ENCODE peak calls at places on chromosomes 4 and X, in six cellular contexts. N, U, S, Z, F and Y are unnamed samples.

GRCh38 chrX:154834562-154834961 is at the start of gene SMIM9:
- DNase-seq in Z (no peak), N (peak; percentile 37), S (no peak), U (no peak), F (no peak), Y (no peak)

GRCh38 chrX:118655561-118656246 is 71.7 kb upstream of the IL13RA1 start:
- DNase-seq in N (no peak), U (no peak), Z (no peak), S (no peak), F (peak; percentile 27), Y (peak; percentile 4)

GRCh38 chr4:148982200-148982599 is 540.0 kb upstream of the NR3C2 start:
- DNase-seq in S (no peak), U (no peak), Z (no peak), F (no peak), N (no peak), Y (no peak)

GRCh38 chr4:144449623-144450022 is 196.3 kb upstream of the HHIP start:
- DNase-seq in N (peak; percentile 45), U (no peak), S (no peak), F (peak; percentile 82), Z (no peak), Y (no peak)

GRCh38 chr4:150297861-150298474 is 219.7 kb downstream of the DCLK2 start:
- DNase-seq in N (no peak), S (no peak), Z (peak; percentile 70), F (peak; percentile 82), U (no peak), Y (peak; percentile 70)

GRCh38 chr4:154911608-154912098 is 130.6 kb downstream of the RBM46 start:
- DNase-seq in S (no peak), F (no peak), U (no peak), Z (no peak), N (no peak), Y (no peak)

GRCh38 chr4:6724461-6725111 is 8.6 kb downstream of the BLOC1S4 start:
- DNase-seq in F (peak; percentile 42), Z (no peak), S (no peak), U (no peak), N (peak; percentile 93), Y (no peak)

GRCh38 chr4:129600898-129601297 is 504.9 kb downstream of the C4orf33 start:
- DNase-seq in U (no peak), S (no peak), N (no peak), Z (no peak), F (no peak), Y (no peak)

GRCh38 chr4:74202062-74202586 is 44.2 kb downstream of the MTHFD2L start:
- DNase-seq in S (no peak), Z (no peak), U (no peak), F (no peak), N (no peak), Y (peak; percentile 12)

GRCh38 chr4:185993328-185993973 is 75.5 kb upstream of the TLR3 start:
- DNase-seq in N (no peak), S (no peak), U (no peak), F (no peak), Z (no peak), Y (no peak)

GRCh38 chr4:142405021-142405991 is 440.8 kb downstream of the INPP4B start:
- DNase-seq in F (peak; percentile 80), N (no peak), U (peak; percentile 74), Z (peak; percentile 19), S (peak; percentile 38), Y (no peak)

GRCh38 chr4:147848634-147849033 is 116.7 kb downstream of the ARHGAP10 start:
- DNase-seq in Z (no peak), F (no peak), S (no peak), N (no peak), U (no peak), Y (no peak)

GRCh38 chrX:120672389-120672788 is 42.5 kb upstream of the C1GALT1C1 start:
- DNase-seq in F (peak; percentile 92), N (peak; percentile 47), S (no peak), U (no peak), Z (no peak), Y (peak; percentile 19)

GRCh38 chr4:78379991-78380739 is 171.4 kb upstream of the ANXA3 start:
- DNase-seq in Z (no peak), N (no peak), S (no peak), F (peak; percentile 51), U (peak; percentile 12), Y (peak; percentile 18)

DNA sequence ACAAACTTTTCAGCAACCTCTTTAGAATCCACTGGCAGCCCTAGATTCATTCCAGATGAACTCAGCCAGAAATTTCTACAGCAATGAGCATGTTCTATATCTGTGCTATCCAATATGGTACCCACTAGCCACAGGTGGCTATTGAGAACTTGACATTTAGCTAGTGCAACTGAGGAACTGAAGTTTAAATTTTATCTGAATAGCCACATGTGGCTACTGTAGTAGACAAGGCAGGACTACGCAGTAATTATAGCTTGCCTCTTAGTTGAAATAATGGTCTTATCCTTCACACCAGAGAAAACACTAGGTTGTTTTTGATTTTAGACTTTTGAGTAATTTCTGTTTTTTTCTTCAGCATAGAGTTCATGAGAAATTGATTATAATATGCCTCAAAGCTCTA is 2.6 kb upstream of the TCEANC start:
- DNase-seq in Z (no peak), N (no peak), F (no peak), U (no peak), S (no peak), Y (no peak)
- TF ChIP-seq CTCF in Z (no peak), N (no peak), F (no peak), U (no peak), S (no peak), Y (no peak)

GRCh38 chrX:72027024-72027913 is 104.4 kb downstream of the RTL5 start:
- DNase-seq in N (no peak), S (peak; percentile 11), Z (no peak), U (no peak), F (no peak), Y (no peak)
- H3K4me3 ChIP-seq in N (peak overlapping the region; percentile 31), S (no peak overlapping the region), Z (no peak overlapping the region), U (peak overlapping the region; percentile 46), F (no peak overlapping the region), Y (no peak overlapping the region)

DNA sequence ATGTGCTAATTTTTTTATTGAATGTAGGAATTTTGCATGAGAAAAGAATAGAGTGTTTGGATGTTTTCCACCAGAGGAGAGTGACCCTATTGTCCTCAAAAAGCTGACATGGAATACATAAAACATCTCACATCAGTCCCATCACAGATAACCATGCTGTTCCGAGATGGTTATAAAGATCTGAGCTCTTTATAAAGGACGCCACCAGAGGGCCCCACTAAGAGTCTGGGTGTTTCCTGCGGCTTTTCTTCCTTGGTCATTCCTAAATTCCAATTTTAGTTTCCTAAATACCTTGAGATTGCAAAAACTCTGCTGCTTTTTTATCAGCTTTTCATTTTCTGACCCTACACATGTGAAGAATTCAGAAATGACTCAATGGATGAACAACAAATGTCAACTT is 504.5 kb upstream of the FRG1 start:
- DNase-seq in N (no peak), F (no peak), Z (peak; percentile 73), S (no peak), U (no peak), Y (no peak)
- TF ChIP-seq CTCF in N (no peak), F (no peak), Z (peak; percentile 71), S (no peak), U (peak; percentile 21), Y (no peak)

GRCh38 chr4:112717856-112718255 is 80.9 kb downstream of the LARP7 start:
- DNase-seq in Z (no peak), N (no peak), S (no peak), F (no peak), U (no peak), Y (no peak)
- H3K4me3 ChIP-seq in Z (no peak overlapping the region), N (no peak overlapping the region), S (no peak overlapping the region), F (no peak overlapping the region), U (no peak overlapping the region), Y (no peak overlapping the region)

GRCh38 chr4:155999743-156000142 is 46.1 kb upstream of the CTSO start:
- DNase-seq in F (peak; percentile 5), Z (peak; percentile 96), S (no peak), U (no peak), N (peak; percentile 69), Y (no peak)
- TF ChIP-seq CTCF in F (peak; percentile 22), Z (peak; percentile 59), S (no peak), U (no peak), N (peak; percentile 70), Y (peak; percentile 53)

DNA sequence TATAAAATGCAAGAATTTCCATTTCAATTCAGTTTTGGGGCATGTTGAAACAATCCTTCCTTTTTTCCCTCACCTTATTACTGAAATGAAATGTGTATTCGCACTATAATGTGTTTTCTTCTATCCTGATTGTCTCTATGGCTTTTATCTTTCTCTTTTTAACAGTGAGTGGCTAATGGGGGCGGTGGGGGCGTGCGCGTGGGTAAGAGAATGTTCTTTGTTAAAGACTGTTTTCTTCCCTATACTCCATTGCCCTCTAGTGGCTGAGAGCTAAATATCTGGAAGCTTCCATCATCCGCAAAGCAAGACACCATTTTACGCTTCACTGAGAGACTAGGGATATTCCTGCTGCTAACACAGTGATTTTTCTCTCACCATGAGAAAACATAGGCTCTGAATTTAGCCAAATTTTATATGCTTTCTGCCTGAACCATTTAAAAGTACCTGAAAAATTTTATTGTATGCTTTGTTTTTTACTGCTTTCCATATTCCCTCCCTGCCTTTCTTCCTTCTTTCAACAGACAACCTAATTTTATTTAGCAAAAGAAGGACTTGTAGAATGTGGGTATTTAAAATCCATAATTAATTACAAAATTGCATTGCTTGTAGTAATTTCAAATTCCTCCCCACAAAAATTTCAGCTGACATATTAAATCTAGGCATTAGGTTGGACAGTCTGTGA is 194.0 kb downstream of the GASK1B start:
- DNase-seq in Z (peak; percentile 90), U (peak; percentile 22), N (peak; percentile 51), S (peak; percentile 34), F (peak; percentile 81), Y (peak; percentile 60)
- H3K4me3 ChIP-seq in Z (no peak overlapping the region), U (no peak overlapping the region), N (peak overlapping the region; percentile 46), S (no peak overlapping the region), F (no peak overlapping the region), Y (no peak overlapping the region)

GRCh38 chr4:67891645-67892044 is 7.8 kb upstream of the TMPRSS11D start:
- DNase-seq in N (no peak), U (no peak), S (no peak), F (no peak), Z (no peak), Y (no peak)

GRCh38 chr4:67896421-67897065 is 12.7 kb upstream of the TMPRSS11D start:
- DNase-seq in S (no peak), Z (no peak), N (no peak), U (no peak), F (no peak), Y (no peak)

GRCh38 chr4:67892253-67892652 is 8.5 kb upstream of the TMPRSS11D start:
- DNase-seq in Z (no peak), U (no peak), N (no peak), S (no peak), F (no peak), Y (no peak)

GRCh38 chr4:67897686-67898085 is 13.9 kb upstream of the TMPRSS11D start:
- DNase-seq in U (no peak), S (no peak), Z (no peak), N (no peak), F (no peak), Y (no peak)

GRCh38 chr4:67892905-67893304 is 9.1 kb upstream of the TMPRSS11D start:
- DNase-seq in S (no peak), F (no peak), U (no peak), Z (peak; percentile 56), N (no peak), Y (no peak)
- TF ChIP-seq CTCF in S (no peak), F (peak; percentile 19), U (peak; percentile 38), Z (peak; percentile 47), N (peak; percentile 19), Y (no peak)